ENCODE peak calls at places on chromosomes 1 and 21, in seven cellular contexts. J, P, R, Q, K, U and M are unnamed samples.

GRCh38 chr1:53992085-53992874 is 25.7 kb downstream of the LDLRAD1 start:
- DNase-seq in K (no peak), R (no peak), P (peak), J (no peak), U (no peak), Q (no peak), M (no peak)

GRCh38 chr1:15953791-15954201 is 22.1 kb downstream of the ZBTB17 start:
- DNase-seq in K (no peak), U (no peak), P (no peak), J (no peak), Q (no peak), R (no peak), M (no peak)

GRCh38 chr1:8133657-8134430 is 107.7 kb upstream of the ERRFI1 start:
- DNase-seq in Q (no peak), K (no peak), U (no peak), P (no peak), R (no peak), J (no peak), M (no peak)

GRCh38 chr21:41112740-41113692 is 54.9 kb upstream of the BACE2 start:
- DNase-seq in K (no peak), U (no peak), Q (no peak), R (no peak), P (peak), J (no peak), M (no peak)

GRCh38 chr1:150477733-150478132 is 9.5 kb upstream of the TARS2 start:
- DNase-seq in K (no peak), R (no peak), Q (no peak), U (no peak), J (no peak), P (no peak), M (peak)

GRCh38 chr1:150002217-150002616 is 8.3 kb downstream of the OTUD7B start:
- DNase-seq in J (no peak), Q (no peak), P (no peak), K (no peak), U (no peak), R (no peak), M (no peak)

GRCh38 chr21:37176716-37177115 is 90.4 kb downstream of the VPS26C start:
- DNase-seq in R (no peak), Q (no peak), J (no peak), U (no peak), P (no peak), K (no peak), M (peak)

GRCh38 chr1:66490817-66491216 is 43.1 kb upstream of the SGIP1 start:
- DNase-seq in J (no peak), K (no peak), Q (no peak), U (no peak), P (no peak), R (no peak), M (no peak)

GRCh38 chr1:113072141-113072756 is 749 bp upstream of the LRIG2 start:
- DNase-seq in Q (no peak), J (no peak), P (no peak), K (no peak), R (no peak), U (no peak), M (no peak)

GRCh38 chr1:24704411-24705259 is 40.6 kb upstream of the CLIC4 start:
- DNase-seq in R (no peak), P (no peak), Q (no peak), J (no peak), U (no peak), K (no peak), M (peak)

GRCh38 chr21:36738489-36739126 is 39.7 kb downstream of the SIM2 start:
- DNase-seq in R (no peak), Q (no peak), K (no peak), U (no peak), P (no peak), J (no peak), M (no peak)

GRCh38 chr1:35568975-35569395 is 4.1 kb upstream of the TFAP2E start:
- DNase-seq in R (peak), K (peak), Q (peak), P (peak), J (peak), U (peak), M (peak)

GRCh38 chr1:228488107-228488817 is 1.1 kb downstream of the RNF187 start:
- DNase-seq in K (no peak), P (no peak), J (no peak), R (no peak), U (no peak), Q (no peak), M (no peak)

GRCh38 chr1:2098301-2098698 is 48.1 kb downstream of the PRKCZ start:
- DNase-seq in Q (no peak), P (no peak), R (no peak), J (no peak), K (no peak), U (no peak), M (no peak)

GRCh38 chr1:220926146-220926545 is 46.9 kb downstream of the HLX start:
- DNase-seq in U (no peak), P (no peak), R (no peak), J (no peak), Q (no peak), K (no peak), M (no peak)

GRCh38 chr1:192378276-192378675 is 61.5 kb downstream of the RGS21 start:
- DNase-seq in J (no peak), R (no peak), K (no peak), P (no peak), Q (no peak), U (no peak), M (no peak)

GRCh38 chr21:28521932-28522826 is 470.5 kb downstream of the LTN1 start:
- DNase-seq in J (no peak), R (no peak), U (no peak), Q (peak), P (peak), K (no peak), M (peak)

GRCh38 chr1:219661464-219662092 is 48.7 kb upstream of the ZC3H11B start:
- DNase-seq in Q (no peak), R (no peak), K (no peak), J (no peak), P (peak), U (no peak), M (no peak)

GRCh38 chr1:63322248-63322943 is at the start of gene FOXD3:
- DNase-seq in J (no peak), P (peak), U (no peak), Q (peak), R (no peak), K (no peak), M (no peak)

GRCh38 chr1:167910530-167910929 is 3.4 kb downstream of the ADCY10 start:
- DNase-seq in R (no peak), Q (no peak), J (no peak), K (no peak), U (no peak), P (no peak), M (no peak)

GRCh38 chr1:240258910-240259309 is 167.2 kb downstream of the FMN2 start:
- DNase-seq in K (no peak), R (no peak), Q (no peak), J (no peak), P (no peak), U (no peak), M (no peak)